ENCODE peak calls at places on chromosome 1, in nine cellular contexts. One of them, this sample, is unnamed.

GRCh38 chr1:181251001-181251712 is 162.7 kb downstream of the IER5 start:
- DNase-seq in body of pancreas: peak
- DNase-seq in activated CD8-positive, alpha-beta memory T cell treated with anti-CD3 and anti-CD28 coated beads for 48 hours: no peak
- DNase-seq in GM04503: peak
- DNase-seq in NCI-H2081: peak
- DNase-seq in CD8-positive, alpha-beta T cell: no peak
- DNase-seq in endothelial cell: no peak
- DNase-seq in nucleus accumbens: no peak
- DNase-seq in activated T-helper 1 cell treated with anti-CD3 and anti-CD28 coated beads, Interleukin-12 subunit alpha, Interleukin-12 subunit beta, Interleukin-2, Interleukin-4 antibody, amounts not matched to agents 30 ng/mL and 10 ng/mL and 1 ng/mL, durations not matched to agents 14 hours and 24 hours and 36 hours: no peak
- DNase-seq in this sample: peak

GRCh38 chr1:76782777-76783176 is 84.5 kb upstream of the ST6GALNAC5 start:
- DNase-seq in body of pancreas: no peak
- DNase-seq in activated CD8-positive, alpha-beta memory T cell treated with anti-CD3 and anti-CD28 coated beads for 48 hours: no peak
- DNase-seq in GM04503: peak
- DNase-seq in NCI-H2081: no peak
- DNase-seq in CD8-positive, alpha-beta T cell: no peak
- DNase-seq in endothelial cell: no peak
- DNase-seq in nucleus accumbens: no peak
- DNase-seq in activated T-helper 1 cell treated with anti-CD3 and anti-CD28 coated beads, Interleukin-12 subunit alpha, Interleukin-12 subunit beta, Interleukin-2, Interleukin-4 antibody, amounts not matched to agents 30 ng/mL and 10 ng/mL and 1 ng/mL, durations not matched to agents 14 hours and 24 hours and 36 hours: no peak
- DNase-seq in this sample: no peak

GRCh38 chr1:38274974-38275373 is 228.4 kb upstream of the POU3F1 start:
- DNase-seq in body of pancreas: no peak
- DNase-seq in activated CD8-positive, alpha-beta memory T cell treated with anti-CD3 and anti-CD28 coated beads for 48 hours: no peak
- DNase-seq in GM04503: peak
- DNase-seq in NCI-H2081: no peak
- DNase-seq in CD8-positive, alpha-beta T cell: no peak
- DNase-seq in endothelial cell: no peak
- DNase-seq in nucleus accumbens: no peak
- DNase-seq in activated T-helper 1 cell treated with anti-CD3 and anti-CD28 coated beads, Interleukin-12 subunit alpha, Interleukin-12 subunit beta, Interleukin-2, Interleukin-4 antibody, amounts not matched to agents 30 ng/mL and 10 ng/mL and 1 ng/mL, durations not matched to agents 14 hours and 24 hours and 36 hours: no peak
- DNase-seq in this sample: no peak

GRCh38 chr1:211469938-211470529 is 21.9 kb downstream of the RD3 start:
- DNase-seq in body of pancreas: peak
- DNase-seq in activated CD8-positive, alpha-beta memory T cell treated with anti-CD3 and anti-CD28 coated beads for 48 hours: peak
- DNase-seq in GM04503: no peak
- DNase-seq in NCI-H2081: peak
- DNase-seq in CD8-positive, alpha-beta T cell: peak
- DNase-seq in endothelial cell: peak
- DNase-seq in nucleus accumbens: peak
- DNase-seq in activated T-helper 1 cell treated with anti-CD3 and anti-CD28 coated beads, Interleukin-12 subunit alpha, Interleukin-12 subunit beta, Interleukin-2, Interleukin-4 antibody, amounts not matched to agents 30 ng/mL and 10 ng/mL and 1 ng/mL, durations not matched to agents 14 hours and 24 hours and 36 hours: peak
- DNase-seq in this sample: peak

GRCh38 chr1:59046134-59046533 is 250.8 kb upstream of the FGGY start:
- DNase-seq in body of pancreas: no peak
- DNase-seq in activated CD8-positive, alpha-beta memory T cell treated with anti-CD3 and anti-CD28 coated beads for 48 hours: no peak
- DNase-seq in GM04503: no peak
- DNase-seq in NCI-H2081: no peak
- DNase-seq in CD8-positive, alpha-beta T cell: no peak
- DNase-seq in endothelial cell: no peak
- DNase-seq in nucleus accumbens: no peak
- DNase-seq in activated T-helper 1 cell treated with anti-CD3 and anti-CD28 coated beads, Interleukin-12 subunit alpha, Interleukin-12 subunit beta, Interleukin-2, Interleukin-4 antibody, amounts not matched to agents 30 ng/mL and 10 ng/mL and 1 ng/mL, durations not matched to agents 14 hours and 24 hours and 36 hours: no peak
- DNase-seq in this sample: no peak

GRCh38 chr1:227417622-227418245 is 99.4 kb upstream of the CDC42BPA start:
- DNase-seq in body of pancreas: no peak
- DNase-seq in activated CD8-positive, alpha-beta memory T cell treated with anti-CD3 and anti-CD28 coated beads for 48 hours: no peak
- DNase-seq in GM04503: no peak
- DNase-seq in NCI-H2081: peak
- DNase-seq in CD8-positive, alpha-beta T cell: no peak
- DNase-seq in endothelial cell: no peak
- DNase-seq in nucleus accumbens: no peak
- DNase-seq in activated T-helper 1 cell treated with anti-CD3 and anti-CD28 coated beads, Interleukin-12 subunit alpha, Interleukin-12 subunit beta, Interleukin-2, Interleukin-4 antibody, amounts not matched to agents 30 ng/mL and 10 ng/mL and 1 ng/mL, durations not matched to agents 14 hours and 24 hours and 36 hours: no peak
- DNase-seq in this sample: no peak

GRCh38 chr1:119080586-119080985 is 59.9 kb downstream of the WARS2 start:
- DNase-seq in body of pancreas: no peak
- DNase-seq in activated CD8-positive, alpha-beta memory T cell treated with anti-CD3 and anti-CD28 coated beads for 48 hours: no peak
- DNase-seq in GM04503: peak
- DNase-seq in NCI-H2081: no peak
- DNase-seq in CD8-positive, alpha-beta T cell: no peak
- DNase-seq in endothelial cell: no peak
- DNase-seq in nucleus accumbens: no peak
- DNase-seq in activated T-helper 1 cell treated with anti-CD3 and anti-CD28 coated beads, Interleukin-12 subunit alpha, Interleukin-12 subunit beta, Interleukin-2, Interleukin-4 antibody, amounts not matched to agents 30 ng/mL and 10 ng/mL and 1 ng/mL, durations not matched to agents 14 hours and 24 hours and 36 hours: no peak
- DNase-seq in this sample: no peak

GRCh38 chr1:14812189-14812588 is 213.7 kb downstream of the KAZN start:
- DNase-seq in body of pancreas: no peak
- DNase-seq in activated CD8-positive, alpha-beta memory T cell treated with anti-CD3 and anti-CD28 coated beads for 48 hours: no peak
- DNase-seq in GM04503: no peak
- DNase-seq in NCI-H2081: no peak
- DNase-seq in CD8-positive, alpha-beta T cell: no peak
- DNase-seq in endothelial cell: no peak
- DNase-seq in nucleus accumbens: no peak
- DNase-seq in activated T-helper 1 cell treated with anti-CD3 and anti-CD28 coated beads, Interleukin-12 subunit alpha, Interleukin-12 subunit beta, Interleukin-2, Interleukin-4 antibody, amounts not matched to agents 30 ng/mL and 10 ng/mL and 1 ng/mL, durations not matched to agents 14 hours and 24 hours and 36 hours: no peak
- DNase-seq in this sample: no peak

GRCh38 chr1:182527680-182528079 is 61.4 kb downstream of the RNASEL start:
- DNase-seq in body of pancreas: no peak
- DNase-seq in activated CD8-positive, alpha-beta memory T cell treated with anti-CD3 and anti-CD28 coated beads for 48 hours: no peak
- DNase-seq in GM04503: no peak
- DNase-seq in NCI-H2081: no peak
- DNase-seq in CD8-positive, alpha-beta T cell: no peak
- DNase-seq in endothelial cell: no peak
- DNase-seq in nucleus accumbens: no peak
- DNase-seq in activated T-helper 1 cell treated with anti-CD3 and anti-CD28 coated beads, Interleukin-12 subunit alpha, Interleukin-12 subunit beta, Interleukin-2, Interleukin-4 antibody, amounts not matched to agents 30 ng/mL and 10 ng/mL and 1 ng/mL, durations not matched to agents 14 hours and 24 hours and 36 hours: no peak
- DNase-seq in this sample: no peak

GRCh38 chr1:32257227-32257508 is 6.1 kb downstream of the LCK start:
- DNase-seq in body of pancreas: no peak
- DNase-seq in activated CD8-positive, alpha-beta memory T cell treated with anti-CD3 and anti-CD28 coated beads for 48 hours: no peak
- DNase-seq in GM04503: no peak
- DNase-seq in NCI-H2081: no peak
- DNase-seq in CD8-positive, alpha-beta T cell: no peak
- DNase-seq in endothelial cell: no peak
- DNase-seq in nucleus accumbens: no peak
- DNase-seq in activated T-helper 1 cell treated with anti-CD3 and anti-CD28 coated beads, Interleukin-12 subunit alpha, Interleukin-12 subunit beta, Interleukin-2, Interleukin-4 antibody, amounts not matched to agents 30 ng/mL and 10 ng/mL and 1 ng/mL, durations not matched to agents 14 hours and 24 hours and 36 hours: no peak
- DNase-seq in this sample: no peak

GRCh38 chr1:203380395-203381150 is 29.7 kb upstream of the FMOD start:
- DNase-seq in body of pancreas: no peak
- DNase-seq in activated CD8-positive, alpha-beta memory T cell treated with anti-CD3 and anti-CD28 coated beads for 48 hours: no peak
- DNase-seq in GM04503: no peak
- DNase-seq in NCI-H2081: no peak
- DNase-seq in CD8-positive, alpha-beta T cell: no peak
- DNase-seq in endothelial cell: no peak
- DNase-seq in nucleus accumbens: no peak
- DNase-seq in activated T-helper 1 cell treated with anti-CD3 and anti-CD28 coated beads, Interleukin-12 subunit alpha, Interleukin-12 subunit beta, Interleukin-2, Interleukin-4 antibody, amounts not matched to agents 30 ng/mL and 10 ng/mL and 1 ng/mL, durations not matched to agents 14 hours and 24 hours and 36 hours: no peak
- DNase-seq in this sample: no peak

GRCh38 chr1:6343506-6344405 is 49.8 kb downstream of the ACOT7 start:
- DNase-seq in body of pancreas: peak
- DNase-seq in activated CD8-positive, alpha-beta memory T cell treated with anti-CD3 and anti-CD28 coated beads for 48 hours: no peak
- DNase-seq in GM04503: peak
- DNase-seq in NCI-H2081: peak
- DNase-seq in CD8-positive, alpha-beta T cell: peak
- DNase-seq in endothelial cell: peak
- DNase-seq in nucleus accumbens: peak
- DNase-seq in activated T-helper 1 cell treated with anti-CD3 and anti-CD28 coated beads, Interleukin-12 subunit alpha, Interleukin-12 subunit beta, Interleukin-2, Interleukin-4 antibody, amounts not matched to agents 30 ng/mL and 10 ng/mL and 1 ng/mL, durations not matched to agents 14 hours and 24 hours and 36 hours: peak
- DNase-seq in this sample: peak

GRCh38 chr1:81118550-81118949 is 682.2 kb upstream of the ADGRL2 start:
- DNase-seq in body of pancreas: no peak
- DNase-seq in activated CD8-positive, alpha-beta memory T cell treated with anti-CD3 and anti-CD28 coated beads for 48 hours: no peak
- DNase-seq in GM04503: no peak
- DNase-seq in NCI-H2081: no peak
- DNase-seq in CD8-positive, alpha-beta T cell: no peak
- DNase-seq in endothelial cell: no peak
- DNase-seq in nucleus accumbens: no peak
- DNase-seq in activated T-helper 1 cell treated with anti-CD3 and anti-CD28 coated beads, Interleukin-12 subunit alpha, Interleukin-12 subunit beta, Interleukin-2, Interleukin-4 antibody, amounts not matched to agents 30 ng/mL and 10 ng/mL and 1 ng/mL, durations not matched to agents 14 hours and 24 hours and 36 hours: no peak
- DNase-seq in this sample: no peak

GRCh38 chr1:54861070-54861761 is 25.8 kb downstream of the DHCR24 start:
- DNase-seq in body of pancreas: no peak
- DNase-seq in activated CD8-positive, alpha-beta memory T cell treated with anti-CD3 and anti-CD28 coated beads for 48 hours: no peak
- DNase-seq in GM04503: no peak
- DNase-seq in NCI-H2081: no peak
- DNase-seq in CD8-positive, alpha-beta T cell: no peak
- DNase-seq in endothelial cell: no peak
- DNase-seq in nucleus accumbens: no peak
- DNase-seq in activated T-helper 1 cell treated with anti-CD3 and anti-CD28 coated beads, Interleukin-12 subunit alpha, Interleukin-12 subunit beta, Interleukin-2, Interleukin-4 antibody, amounts not matched to agents 30 ng/mL and 10 ng/mL and 1 ng/mL, durations not matched to agents 14 hours and 24 hours and 36 hours: no peak
- DNase-seq in this sample: no peak

GRCh38 chr1:240091614-240092300 is at the start of gene FMN2:
- DNase-seq in body of pancreas: no peak
- DNase-seq in activated CD8-positive, alpha-beta memory T cell treated with anti-CD3 and anti-CD28 coated beads for 48 hours: no peak
- DNase-seq in GM04503: no peak
- DNase-seq in NCI-H2081: peak
- DNase-seq in CD8-positive, alpha-beta T cell: no peak
- DNase-seq in endothelial cell: peak
- DNase-seq in nucleus accumbens: peak
- DNase-seq in activated T-helper 1 cell treated with anti-CD3 and anti-CD28 coated beads, Interleukin-12 subunit alpha, Interleukin-12 subunit beta, Interleukin-2, Interleukin-4 antibody, amounts not matched to agents 30 ng/mL and 10 ng/mL and 1 ng/mL, durations not matched to agents 14 hours and 24 hours and 36 hours: no peak
- DNase-seq in this sample: peak

GRCh38 chr1:201937624-201938212 is 8.6 kb downstream of the LMOD1 start:
- DNase-seq in body of pancreas: no peak
- DNase-seq in activated CD8-positive, alpha-beta memory T cell treated with anti-CD3 and anti-CD28 coated beads for 48 hours: no peak
- DNase-seq in GM04503: peak
- DNase-seq in NCI-H2081: no peak
- DNase-seq in CD8-positive, alpha-beta T cell: no peak
- DNase-seq in endothelial cell: no peak
- DNase-seq in nucleus accumbens: no peak
- DNase-seq in activated T-helper 1 cell treated with anti-CD3 and anti-CD28 coated beads, Interleukin-12 subunit alpha, Interleukin-12 subunit beta, Interleukin-2, Interleukin-4 antibody, amounts not matched to agents 30 ng/mL and 10 ng/mL and 1 ng/mL, durations not matched to agents 14 hours and 24 hours and 36 hours: no peak
- DNase-seq in this sample: no peak

GRCh38 chr1:29279896-29280779 is 43.8 kb downstream of the PTPRU start:
- DNase-seq in body of pancreas: no peak
- DNase-seq in activated CD8-positive, alpha-beta memory T cell treated with anti-CD3 and anti-CD28 coated beads for 48 hours: no peak
- DNase-seq in GM04503: no peak
- DNase-seq in NCI-H2081: no peak
- DNase-seq in CD8-positive, alpha-beta T cell: no peak
- DNase-seq in endothelial cell: no peak
- DNase-seq in nucleus accumbens: no peak
- DNase-seq in activated T-helper 1 cell treated with anti-CD3 and anti-CD28 coated beads, Interleukin-12 subunit alpha, Interleukin-12 subunit beta, Interleukin-2, Interleukin-4 antibody, amounts not matched to agents 30 ng/mL and 10 ng/mL and 1 ng/mL, durations not matched to agents 14 hours and 24 hours and 36 hours: no peak
- DNase-seq in this sample: peak

GRCh38 chr1:55155522-55155921 is 59.6 kb downstream of the USP24 start:
- DNase-seq in body of pancreas: no peak
- DNase-seq in activated CD8-positive, alpha-beta memory T cell treated with anti-CD3 and anti-CD28 coated beads for 48 hours: no peak
- DNase-seq in GM04503: no peak
- DNase-seq in NCI-H2081: peak
- DNase-seq in CD8-positive, alpha-beta T cell: no peak
- DNase-seq in endothelial cell: no peak
- DNase-seq in nucleus accumbens: peak
- DNase-seq in activated T-helper 1 cell treated with anti-CD3 and anti-CD28 coated beads, Interleukin-12 subunit alpha, Interleukin-12 subunit beta, Interleukin-2, Interleukin-4 antibody, amounts not matched to agents 30 ng/mL and 10 ng/mL and 1 ng/mL, durations not matched to agents 14 hours and 24 hours and 36 hours: no peak
- DNase-seq in this sample: peak

GRCh38 chr1:225919906-225920305 is 4.1 kb downstream of the PYCR2 start:
- DNase-seq in body of pancreas: peak
- DNase-seq in activated CD8-positive, alpha-beta memory T cell treated with anti-CD3 and anti-CD28 coated beads for 48 hours: no peak
- DNase-seq in GM04503: peak
- DNase-seq in NCI-H2081: peak
- DNase-seq in CD8-positive, alpha-beta T cell: no peak
- DNase-seq in endothelial cell: no peak
- DNase-seq in nucleus accumbens: peak
- DNase-seq in activated T-helper 1 cell treated with anti-CD3 and anti-CD28 coated beads, Interleukin-12 subunit alpha, Interleukin-12 subunit beta, Interleukin-2, Interleukin-4 antibody, amounts not matched to agents 30 ng/mL and 10 ng/mL and 1 ng/mL, durations not matched to agents 14 hours and 24 hours and 36 hours: no peak
- DNase-seq in this sample: peak

GRCh38 chr1:151574575-151575529 is 34.7 kb downstream of the TUFT1 start:
- DNase-seq in body of pancreas: no peak
- DNase-seq in activated CD8-positive, alpha-beta memory T cell treated with anti-CD3 and anti-CD28 coated beads for 48 hours: peak
- DNase-seq in GM04503: peak
- DNase-seq in NCI-H2081: no peak
- DNase-seq in CD8-positive, alpha-beta T cell: no peak
- DNase-seq in endothelial cell: no peak
- DNase-seq in nucleus accumbens: no peak
- DNase-seq in activated T-helper 1 cell treated with anti-CD3 and anti-CD28 coated beads, Interleukin-12 subunit alpha, Interleukin-12 subunit beta, Interleukin-2, Interleukin-4 antibody, amounts not matched to agents 30 ng/mL and 10 ng/mL and 1 ng/mL, durations not matched to agents 14 hours and 24 hours and 36 hours: no peak
- DNase-seq in this sample: no peak

GRCh38 chr1:68470388-68470970 is 20.7 kb upstream of the RPE65 start:
- DNase-seq in body of pancreas: no peak
- DNase-seq in activated CD8-positive, alpha-beta memory T cell treated with anti-CD3 and anti-CD28 coated beads for 48 hours: no peak
- DNase-seq in GM04503: no peak
- DNase-seq in NCI-H2081: no peak
- DNase-seq in CD8-positive, alpha-beta T cell: no peak
- DNase-seq in endothelial cell: no peak
- DNase-seq in nucleus accumbens: no peak
- DNase-seq in activated T-helper 1 cell treated with anti-CD3 and anti-CD28 coated beads, Interleukin-12 subunit alpha, Interleukin-12 subunit beta, Interleukin-2, Interleukin-4 antibody, amounts not matched to agents 30 ng/mL and 10 ng/mL and 1 ng/mL, durations not matched to agents 14 hours and 24 hours and 36 hours: no peak
- DNase-seq in this sample: no peak

GRCh38 chr1:89990976-89991831 is 3.7 kb upstream of the ZNF326 start:
- DNase-seq in body of pancreas: no peak
- DNase-seq in activated CD8-positive, alpha-beta memory T cell treated with anti-CD3 and anti-CD28 coated beads for 48 hours: no peak
- DNase-seq in GM04503: no peak
- DNase-seq in NCI-H2081: no peak
- DNase-seq in CD8-positive, alpha-beta T cell: no peak
- DNase-seq in endothelial cell: no peak
- DNase-seq in nucleus accumbens: no peak
- DNase-seq in activated T-helper 1 cell treated with anti-CD3 and anti-CD28 coated beads, Interleukin-12 subunit alpha, Interleukin-12 subunit beta, Interleukin-2, Interleukin-4 antibody, amounts not matched to agents 30 ng/mL and 10 ng/mL and 1 ng/mL, durations not matched to agents 14 hours and 24 hours and 36 hours: no peak
- DNase-seq in this sample: no peak

GRCh38 chr1:91781916-91782622 is 103.9 kb downstream of the TGFBR3 start:
- DNase-seq in body of pancreas: no peak
- DNase-seq in activated CD8-positive, alpha-beta memory T cell treated with anti-CD3 and anti-CD28 coated beads for 48 hours: no peak
- DNase-seq in GM04503: no peak
- DNase-seq in NCI-H2081: no peak
- DNase-seq in CD8-positive, alpha-beta T cell: no peak
- DNase-seq in endothelial cell: no peak
- DNase-seq in nucleus accumbens: no peak
- DNase-seq in activated T-helper 1 cell treated with anti-CD3 and anti-CD28 coated beads, Interleukin-12 subunit alpha, Interleukin-12 subunit beta, Interleukin-2, Interleukin-4 antibody, amounts not matched to agents 30 ng/mL and 10 ng/mL and 1 ng/mL, durations not matched to agents 14 hours and 24 hours and 36 hours: no peak
- DNase-seq in this sample: no peak

GRCh38 chr1:44390277-44390676 is 14.8 kb upstream of the RNF220 start:
- DNase-seq in body of pancreas: no peak
- DNase-seq in activated CD8-positive, alpha-beta memory T cell treated with anti-CD3 and anti-CD28 coated beads for 48 hours: no peak
- DNase-seq in GM04503: peak
- DNase-seq in NCI-H2081: no peak
- DNase-seq in CD8-positive, alpha-beta T cell: no peak
- DNase-seq in endothelial cell: no peak
- DNase-seq in nucleus accumbens: no peak
- DNase-seq in activated T-helper 1 cell treated with anti-CD3 and anti-CD28 coated beads, Interleukin-12 subunit alpha, Interleukin-12 subunit beta, Interleukin-2, Interleukin-4 antibody, amounts not matched to agents 30 ng/mL and 10 ng/mL and 1 ng/mL, durations not matched to agents 14 hours and 24 hours and 36 hours: no peak
- DNase-seq in this sample: no peak

This sample was measured in dorsolateral prefrontal cortex.